ENCODE peak calls at places on chromosomes 3 and 15, in four cellular contexts. N is uterus, Q is dorsolateral prefrontal cortex, K is psoas muscle. T is an unnamed sample.

GRCh38 chr15:45572627-45573026 is 14.6 kb upstream of the BLOC1S6 start:
- DNase-seq in N (no peak), Q (no peak), K (no peak), T (no peak)

GRCh38 chr3:45980819-45981218 is 14.8 kb downstream of the FYCO1 start:
- DNase-seq in N (no peak), Q (no peak), K (no peak), T (no peak)

GRCh38 chr3:124034016-124034808 is 42.3 kb upstream of the ROPN1 start:
- DNase-seq in N (peak), Q (no peak), K (peak), T (peak)

GRCh38 chr3:182233405-182233804 is 521.7 kb downstream of the SOX2 start:
- DNase-seq in N (no peak), Q (no peak), K (no peak), T (no peak)

GRCh38 chr3:18224406-18224805 is 200.7 kb downstream of the SATB1 start:
- DNase-seq in N (no peak), Q (no peak), K (no peak), T (no peak)

GRCh38 chr3:33791477-33792166 is 6.8 kb upstream of the PDCD6IP start:
- DNase-seq in N (no peak), Q (no peak), K (no peak), T (no peak)

GRCh38 chr3:17091895-17092294 is 207.1 kb downstream of the PLCL2 start:
- DNase-seq in N (no peak), Q (no peak), K (no peak), T (no peak)

GRCh38 chr3:2166552-2166951 is 67.9 kb downstream of the CNTN4 start:
- DNase-seq in N (no peak), Q (no peak), K (no peak), T (no peak)

GRCh38 chr3:112811150-112811884 is 35.3 kb downstream of the CD200R1L start:
- DNase-seq in N (peak), Q (no peak), K (peak), T (no peak)

GRCh38 chr15:78977091-78977571 is 32.3 kb upstream of the CTSH start:
- DNase-seq in N (no peak), Q (no peak), K (no peak), T (no peak)

GRCh38 chr15:63380151-63380827 is 1.4 kb downstream of the CA12 start:
- DNase-seq in N (no peak), Q (no peak), K (no peak), T (no peak)

GRCh38 chr3:12405432-12406272 is 78.6 kb upstream of the TSEN2 start:
- DNase-seq in N (peak), Q (peak), K (peak), T (no peak)

GRCh38 chr3:127734754-127735473 is 62.2 kb downstream of the ABTB1 start:
- DNase-seq in N (no peak), Q (no peak), K (peak), T (no peak)

GRCh38 chr3:14391033-14391432 is 11.4 kb upstream of the SLC6A6 start:
- DNase-seq in N (peak), Q (peak), K (peak), T (no peak)

GRCh38 chr3:143998266-143998665 is 26.6 kb downstream of the DIPK2A start:
- DNase-seq in N (no peak), Q (no peak), K (no peak), T (no peak)

GRCh38 chr15:44763187-44763586 is 26.9 kb downstream of the TRIM69 start:
- DNase-seq in N (no peak), Q (no peak), K (no peak), T (no peak)

GRCh38 chr3:4688411-4688810 is 195.3 kb downstream of the ITPR1 start:
- DNase-seq in N (no peak), Q (peak), K (no peak), T (no peak)

GRCh38 chr15:71276355-71276665 is 161.0 kb downstream of the THSD4 start:
- DNase-seq in N (no peak), Q (no peak), K (no peak), T (no peak)

GRCh38 chr3:120488296-120488695 is 37.5 kb upstream of the FSTL1 start:
- DNase-seq in N (no peak), Q (no peak), K (no peak), T (no peak)

GRCh38 chr3:82654708-82655107 is 893.3 kb upstream of the GBE1 start:
- DNase-seq in N (no peak), Q (no peak), K (no peak), T (no peak)

GRCh38 chr3:71423151-71423906 is 160.2 kb downstream of the FOXP1 start:
- DNase-seq in N (no peak), Q (no peak), K (no peak), T (no peak)
- TF ChIP-seq CTCF in N (no peak), Q (no peak), K (no peak), T (no peak)

DNA sequence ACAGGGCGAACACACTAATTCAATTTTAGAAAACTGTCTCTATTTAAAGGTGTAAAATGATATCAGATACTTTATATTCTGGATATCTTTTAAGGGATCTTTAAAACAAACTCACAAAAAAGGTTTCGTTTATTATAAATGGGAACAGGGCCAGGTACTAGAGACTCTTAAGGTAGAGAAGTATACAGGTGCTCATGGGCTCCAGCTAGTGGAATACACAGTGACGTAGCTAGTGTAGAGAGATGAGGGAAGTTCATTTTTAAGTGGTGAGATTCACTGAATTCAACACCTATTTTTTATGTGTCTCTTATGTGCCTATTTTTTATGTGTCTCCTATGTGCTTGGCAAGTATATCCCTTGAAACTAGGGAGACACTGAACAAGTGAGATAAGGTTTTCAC is 132.7 kb upstream of the FAM3D start:
- DNase-seq in N (no peak), Q (no peak), K (no peak), T (no peak)
- TF ChIP-seq CTCF in N (no peak), Q (no peak), K (no peak), T (no peak)

GRCh38 chr3:95389725-95390313 is 1327.0 kb downstream of the NSUN3 start:
- DNase-seq in N (no peak), Q (no peak), K (no peak), T (no peak)
- TF ChIP-seq CTCF in N (no peak), Q (no peak), K (no peak), T (no peak)

GRCh38 chr3:15666277-15666676 is 64.7 kb downstream of the BTD start:
- DNase-seq in N (no peak), Q (no peak), K (no peak), T (no peak)
- TF ChIP-seq CTCF in N (no peak), Q (no peak), K (no peak), T (no peak)

GRCh38 chr15:101244039-101244781 is 7.6 kb downstream of the CHSY1 start:
- DNase-seq in N (no peak), Q (no peak), K (no peak), T (no peak)
- TF ChIP-seq CTCF in N (no peak), Q (no peak), K (no peak), T (no peak)

DNA sequence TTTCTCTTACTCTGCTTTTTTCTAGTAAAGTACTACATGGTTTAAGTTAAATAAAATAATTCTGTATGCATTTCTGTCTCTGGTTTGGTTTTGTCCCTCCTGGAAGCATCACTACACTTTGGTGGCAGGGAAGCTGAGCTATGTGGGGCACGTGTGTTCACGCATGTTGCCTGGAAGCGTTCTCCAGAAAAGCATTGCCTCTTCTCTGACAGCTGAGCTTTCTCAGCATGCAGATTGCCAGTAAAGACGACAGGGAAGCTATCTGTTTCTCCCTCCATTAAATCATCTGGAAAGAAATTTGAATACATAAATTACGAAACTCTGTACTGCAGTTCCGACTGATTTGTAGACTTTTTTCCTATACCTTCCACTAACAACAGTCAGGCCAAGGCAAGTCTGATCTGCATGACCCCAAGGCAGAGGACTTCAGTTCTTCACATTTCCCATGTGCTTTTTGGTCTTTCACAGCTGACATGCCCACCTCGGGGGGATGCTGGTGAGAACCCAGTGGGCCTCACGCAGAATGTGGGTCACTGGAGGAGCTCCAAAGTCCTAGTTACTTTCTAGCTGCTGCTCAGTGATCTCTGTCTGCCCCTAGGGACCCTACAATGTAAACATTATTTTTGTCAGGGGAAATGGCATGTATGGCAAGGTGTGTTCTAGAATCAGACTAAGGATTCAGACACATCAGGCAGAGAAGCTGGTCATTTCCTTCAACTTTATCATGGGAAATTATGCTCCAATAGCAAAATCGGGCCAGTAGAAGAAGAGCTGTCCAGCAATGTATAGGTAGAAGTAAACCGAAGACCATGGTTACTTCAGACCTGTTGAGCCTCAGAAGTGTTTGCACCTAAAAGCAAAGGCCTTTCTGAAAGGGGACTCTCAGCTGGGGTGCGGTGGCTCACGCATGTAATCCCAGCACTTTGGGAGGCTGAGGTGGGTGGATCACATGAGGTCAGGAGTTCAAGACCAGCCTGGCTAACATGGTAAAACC is 42.8 kb downstream of the PGPEP1L start:
- DNase-seq in N (no peak), Q (no peak), K (no peak), T (no peak)
- TF ChIP-seq CTCF in N (no peak), Q (no peak), K (no peak), T (no peak)

DNA sequence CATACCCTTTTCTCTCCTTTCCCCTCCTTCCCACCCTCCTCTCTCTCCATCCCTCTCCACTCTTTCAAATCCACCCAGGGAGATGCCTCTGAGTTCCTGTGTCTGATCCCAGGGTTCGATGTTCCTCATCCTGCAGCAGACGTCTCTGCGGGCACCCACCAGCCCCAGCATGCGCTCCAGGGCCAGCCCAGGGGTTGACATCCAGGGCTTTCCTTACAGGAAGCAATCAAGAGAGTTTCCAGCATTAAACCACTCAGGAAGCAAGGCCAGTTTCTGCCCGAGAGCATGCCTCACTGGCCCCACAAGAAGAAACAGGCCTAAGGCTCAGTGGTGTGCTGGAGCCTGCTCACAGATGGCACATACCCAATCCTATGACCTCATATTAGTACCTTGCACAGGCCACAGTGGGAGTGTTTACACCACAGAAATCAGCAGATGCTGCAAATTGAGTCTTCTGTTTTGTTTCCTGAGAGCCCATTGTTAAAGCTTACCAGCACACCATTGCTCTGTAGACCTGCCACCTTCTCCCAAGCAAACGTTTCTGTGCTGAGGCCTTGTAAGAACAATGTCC is 13.2 kb downstream of the SLC6A1 start:
- DNase-seq in N (no peak), Q (no peak), K (no peak), T (no peak)
- TF ChIP-seq CTCF in N (no peak), Q (no peak), K (no peak), T (no peak)